ENCODE peak calls at places on chromosomes 2 and 18, in six cellular contexts. W is K562, E is GM12891, T is GM12878, D is HepG2, C is H1. B is an unnamed sample.
A peak's percentile ranks its signal among the peaks of the same experiment; 100 is the strongest.

GRCh38 chr2:69703189-69703588 is 38.7 kb upstream of the ANXA4 start:
- DNase-seq in T (no peak), W (no peak), E (no peak), C (no peak), D (no peak), B (no peak)

GRCh38 chr2:234911271-234911670 is 40.5 kb upstream of the SH3BP4 start:
- DNase-seq in C (no peak), D (no peak), W (no peak), T (no peak), E (no peak), B (no peak)

GRCh38 chr2:121356058-121356640 is 71.1 kb upstream of the TFCP2L1 start:
- DNase-seq in W (peak; percentile 58), T (no peak), E (no peak), C (peak; percentile 46), D (peak; percentile 55), B (no peak)

GRCh38 chr18:58091099-58091611 is 47.1 kb downstream of the NEDD4L start:
- DNase-seq in W (no peak), E (peak; percentile 21), C (no peak), D (no peak), T (peak; percentile 72), B (no peak)

GRCh38 chr2:137223722-137224121 is 458.4 kb downstream of the THSD7B start:
- DNase-seq in W (no peak), T (no peak), E (no peak), D (no peak), C (no peak), B (no peak)

GRCh38 chr2:222689322-222689721 is 17.9 kb downstream of the MOGAT1 start:
- DNase-seq in E (no peak), T (no peak), D (no peak), W (no peak), C (no peak), B (no peak)

GRCh38 chr2:229882583-229882982 is 39.2 kb downstream of the TRIP12 start:
- DNase-seq in E (no peak), W (no peak), C (no peak), D (no peak), T (no peak), B (no peak)

GRCh38 chr2:223643310-223643709 is 41.1 kb upstream of the SCG2 start:
- DNase-seq in T (no peak), W (no peak), D (no peak), E (no peak), C (no peak), B (no peak)

GRCh38 chr2:6081955-6082354 is 389.8 kb downstream of the SOX11 start:
- DNase-seq in C (no peak), T (no peak), E (no peak), W (no peak), D (no peak), B (no peak)

GRCh38 chr2:40556298-40556697 is 104.4 kb upstream of the SLC8A1 start:
- DNase-seq in C (no peak), W (no peak), T (no peak), D (no peak), E (no peak), B (no peak)

GRCh38 chr2:25521665-25522387 is 151.6 kb downstream of the DTNB start:
- DNase-seq in T (peak; percentile 90), E (no peak), C (no peak), W (peak; percentile 40), D (peak; percentile 72), B (no peak)

GRCh38 chr18:49910019-49910418 is 96.7 kb upstream of the ACAA2 start:
- DNase-seq in C (no peak), D (no peak), E (no peak), W (no peak), T (no peak), B (no peak)

GRCh38 chr2:134241911-134242310 is 12.0 kb upstream of the MGAT5 start:
- DNase-seq in D (peak; percentile 91), C (no peak), W (no peak), E (no peak), T (no peak), B (no peak)

GRCh38 chr2:191899442-191899841 is 52.6 kb upstream of the CAVIN2 start:
- DNase-seq in E (no peak), T (no peak), W (no peak), C (no peak), D (no peak), B (no peak)

GRCh38 chr2:225272173-225272572 is 127.3 kb upstream of the NYAP2 start:
- DNase-seq in C (no peak), W (no peak), E (no peak), D (no peak), T (no peak), B (no peak)

GRCh38 chr2:238439912-238440311 is 13.2 kb downstream of the ASB1 start:
- DNase-seq in C (no peak), W (no peak), E (no peak), D (no peak), T (no peak), B (no peak)

GRCh38 chr2:161571051-161571429 is 53.2 kb upstream of the SLC4A10 start:
- DNase-seq in T (no peak), D (no peak), W (no peak), E (no peak), C (no peak), B (no peak)

GRCh38 chr2:207513577-207514257 is 16.0 kb upstream of the CREB1 start:
- DNase-seq in D (no peak), E (no peak), W (no peak), T (no peak), C (no peak), B (no peak)

GRCh38 chr2:63345285-63345633 is 243.0 kb downstream of the WDPCP start:
- DNase-seq in T (no peak), D (no peak), W (no peak), C (no peak), E (no peak), B (no peak)

GRCh38 chr2:6975988-6976387 is 58.8 kb downstream of the RNF144A start:
- DNase-seq in C (no peak), E (no peak), T (no peak), W (no peak), D (peak; percentile 32), B (no peak)

GRCh38 chr2:43210467-43211303 is 15.7 kb downstream of the ZFP36L2 start:
- DNase-seq in D (peak; percentile 72), C (no peak), T (no peak), W (peak; percentile 59), E (no peak), B (no peak)

GRCh38 chr2:137957033-137957432 is 7.2 kb upstream of the HNMT start:
- DNase-seq in D (peak; percentile 80), C (no peak), T (no peak), E (no peak), W (no peak), B (no peak)

GRCh38 chr2:62304429-62305417 is 108.8 kb downstream of the B3GNT2 start:
- DNase-seq in T (peak; percentile 71), W (peak; percentile 93), C (no peak), D (peak; percentile 57), E (no peak), B (no peak)
- TF ChIP-seq POLR2A in T (peak; percentile 3), W (peak; percentile 64), C (no peak), D (no peak), E (no peak), B (no peak)

DNA sequence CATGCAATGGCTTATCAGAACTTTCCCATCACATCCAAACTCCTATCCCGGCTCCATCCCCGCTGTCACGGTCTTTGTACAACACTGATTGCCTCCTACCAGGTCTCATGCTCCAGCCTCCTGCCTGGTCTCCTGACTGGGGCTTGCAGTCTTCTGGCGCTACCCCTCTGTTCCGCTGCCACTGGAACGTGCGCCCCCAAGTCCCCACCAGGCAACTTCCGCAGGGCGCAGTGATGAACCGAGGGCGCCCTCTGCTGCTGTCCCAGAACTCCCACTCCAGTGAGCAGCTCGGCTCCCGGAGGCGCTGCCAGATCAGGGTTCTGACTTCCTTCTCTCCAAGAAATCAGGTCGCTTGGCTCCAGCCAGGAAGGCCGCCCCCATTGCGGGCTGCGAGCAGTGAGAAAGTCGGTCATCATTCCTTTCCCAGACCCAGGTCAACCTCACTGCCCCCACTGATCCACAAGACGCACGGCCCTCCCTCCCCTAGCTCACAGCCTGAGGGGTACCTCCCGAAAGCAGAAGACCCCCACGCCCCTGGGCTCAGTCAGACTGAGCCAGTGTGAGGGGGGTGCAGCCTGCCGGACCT is 43.9 kb upstream of the RAB11FIP5 start:
- DNase-seq in W (peak; percentile 48), D (peak; percentile 62), T (no peak), E (no peak), C (peak; percentile 77), B (no peak)
- TF ChIP-seq TAF1 in W (no peak), D (no peak), T (no peak), E (no peak), C (no peak), B (no peak)

GRCh38 chr18:13381907-13382682 is 163.5 kb downstream of the LDLRAD4 start:
- DNase-seq in C (no peak), T (no peak), D (no peak), E (peak; percentile 50), W (no peak), B (peak; percentile 38)
- TF ChIP-seq POLR2AphosphoS5 in C (no peak), T (no peak), D (no peak), E (no peak), W (no peak), B (no peak)

DNA sequence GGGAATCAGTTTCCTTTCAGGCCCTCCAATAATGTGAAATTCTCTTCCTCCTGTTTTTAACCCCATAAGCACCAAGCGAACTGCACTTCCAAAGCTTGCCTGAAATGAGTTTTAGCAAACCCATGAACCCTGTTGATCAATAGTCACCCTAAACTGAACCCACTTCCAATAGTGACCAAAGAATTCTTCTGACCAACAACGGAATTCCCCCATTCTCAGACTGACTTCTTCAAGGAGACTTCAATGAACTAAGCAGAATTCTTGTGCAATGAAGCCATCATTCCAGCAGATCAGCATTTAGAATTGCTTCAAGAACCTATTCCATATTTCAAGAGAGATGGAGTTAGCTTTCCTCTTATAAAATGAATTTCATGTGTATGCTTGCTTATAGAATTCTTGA is 176.9 kb upstream of the FN1 start:
- DNase-seq in T (no peak), E (no peak), W (no peak), C (no peak), D (no peak), B (no peak)
- TF ChIP-seq POLR2A in T (no peak), E (no peak), W (no peak), C (no peak), D (no peak), B (no peak)

GRCh38 chr2:219244789-219245147 is 476 bp downstream of the GLB1L start:
- DNase-seq in E (no peak), C (no peak), D (no peak), T (no peak), W (no peak), B (no peak)
- TF ChIP-seq TAF1 in E (no peak), C (no peak), D (no peak), T (no peak), W (no peak), B (no peak)